ENCODE peak calls at places on chromosomes 12 and 14, in ten cellular contexts. A is prostate gland; Q is A549; N is CD8-positive, alpha-beta T cell; J is MM.1S; I is cardiac fibroblast; Z is ovary; Y is bronchial epithelial cell; V is H1; D is hepatocyte. P is an unnamed sample.

GRCh38 chr14:95056476-95056875 is 100.9 kb downstream of the DICER1 start:
- DNase-seq in N (no peak), J (no peak), D (no peak), Q (no peak), I (no peak), A (peak; percentile 47), Z (no peak), V (no peak), Y (no peak), P (no peak)

GRCh38 chr14:93977790-93978581 is 1.6 kb upstream of the ASB2 start:
- DNase-seq in Z (no peak), J (peak; percentile 88), A (no peak), N (peak; percentile 81), D (no peak), Q (no peak), Y (no peak), V (no peak), I (no peak), P (no peak)

GRCh38 chr12:1890810-1891209 is 27.6 kb downstream of the CACNA2D4 start:
- DNase-seq in A (no peak), I (no peak), Z (no peak), N (no peak), Y (no peak), Q (no peak), V (no peak), D (no peak), J (no peak), P (no peak)

GRCh38 chr12:3656946-3657622 is 95.8 kb downstream of the CRACR2A start:
- DNase-seq in Z (no peak), D (no peak), Q (no peak), A (no peak), I (no peak), Y (no peak), N (no peak), J (no peak), V (no peak), P (no peak)

GRCh38 chr14:49972199-49972671 is 79.4 kb downstream of the ARF6 start:
- DNase-seq in V (no peak), J (peak; percentile 6), I (peak; percentile 69), D (no peak), Z (no peak), Q (peak; percentile 66), N (no peak), Y (peak; percentile 84), A (peak; percentile 41), P (no peak)

GRCh38 chr12:111942557-111942956 is 70.4 kb downstream of the TMEM116 start:
- DNase-seq in I (peak; percentile 81), V (no peak), N (no peak), A (no peak), Y (peak; percentile 86), J (no peak), Q (peak; percentile 67), D (peak; percentile 10), Z (no peak), P (no peak)

GRCh38 chr12:91224411-91224810 is 41.8 kb upstream of the DCN start:
- DNase-seq in J (no peak), V (no peak), N (no peak), Q (no peak), D (no peak), Z (no peak), A (no peak), I (no peak), Y (no peak), P (no peak)

GRCh38 chr12:72297666-72298065 is 25.5 kb downstream of the TRHDE start:
- DNase-seq in Y (no peak), N (no peak), V (no peak), Q (no peak), D (no peak), Z (no peak), A (no peak), J (no peak), I (no peak), P (no peak)

GRCh38 chr12:2179953-2180736 is 127.4 kb downstream of the CACNA1C start:
- DNase-seq in I (peak; percentile 96), A (peak; percentile 18), V (no peak), Y (peak; percentile 50), J (no peak), Z (peak; percentile 73), N (no peak), Q (peak; percentile 12), D (peak; percentile 59), P (no peak)

GRCh38 chr14:44712095-44712822 is 205.2 kb upstream of the FSCB start:
- DNase-seq in J (no peak), D (no peak), Q (no peak), Y (no peak), I (no peak), Z (no peak), V (no peak), A (no peak), N (no peak), P (no peak)

GRCh38 chr14:91985008-91985407 is 37.5 kb upstream of the FBLN5 start:
- DNase-seq in A (no peak), V (no peak), Q (no peak), Y (peak; percentile 46), N (no peak), J (no peak), Z (no peak), D (no peak), I (peak; percentile 43), P (no peak)

GRCh38 chr12:55932546-55932919 is 1.6 kb downstream of the DGKA start:
- DNase-seq in Z (no peak), V (no peak), N (peak; percentile 69), Y (peak; percentile 60), I (peak; percentile 63), D (no peak), A (no peak), Q (peak; percentile 32), J (no peak), P (no peak)

GRCh38 chr12:106594447-106594846 is 11.6 kb downstream of the RFX4 start:
- DNase-seq in Y (no peak), A (no peak), D (no peak), J (no peak), Q (no peak), V (no peak), N (no peak), Z (no peak), I (no peak), P (no peak)

GRCh38 chr12:109771746-109772621 is 58.4 kb downstream of the FAM222A start:
- DNase-seq in D (peak; percentile 5), Z (no peak), I (no peak), J (no peak), A (no peak), N (no peak), V (peak; percentile 47), Q (no peak), Y (no peak), P (no peak)

GRCh38 chr12:109775172-109775881 is 57.9 kb downstream of the TRPV4 start:
- DNase-seq in V (peak; percentile 91), I (peak; percentile 73), J (peak; percentile 57), D (peak; percentile 86), Y (peak; percentile 42), N (peak; percentile 82), Z (peak; percentile 85), Q (peak; percentile 70), A (peak; percentile 64), P (peak; percentile 54)

GRCh38 chr12:109770861-109771670 is 57.4 kb downstream of the FAM222A start:
- DNase-seq in N (no peak), D (peak; percentile 1), Y (no peak), Q (no peak), V (no peak), J (no peak), I (no peak), Z (no peak), A (no peak), P (no peak)

GRCh38 chr12:109772622-109773321 is 59.1 kb downstream of the FAM222A start:
- DNase-seq in A (no peak), I (no peak), Q (no peak), N (no peak), V (no peak), D (peak; percentile 3), Z (no peak), J (no peak), Y (no peak), P (no peak)

GRCh38 chr12:109773384-109774011 is 59.7 kb downstream of the TRPV4 start:
- DNase-seq in Z (peak; percentile 54), A (no peak), J (peak; percentile 34), Q (no peak), I (no peak), N (no peak), V (no peak), Y (peak; percentile 82), D (no peak), P (no peak)
- H3K4me3 ChIP-seq in Z (no peak overlapping the region), A (no peak overlapping the region), J (peak overlapping the region; percentile 60), Q (no peak overlapping the region), I (no peak overlapping the region), N (no peak overlapping the region), V (no peak overlapping the region), Y (no peak overlapping the region), D (no peak overlapping the region), P (no peak overlapping the region)

DNA sequence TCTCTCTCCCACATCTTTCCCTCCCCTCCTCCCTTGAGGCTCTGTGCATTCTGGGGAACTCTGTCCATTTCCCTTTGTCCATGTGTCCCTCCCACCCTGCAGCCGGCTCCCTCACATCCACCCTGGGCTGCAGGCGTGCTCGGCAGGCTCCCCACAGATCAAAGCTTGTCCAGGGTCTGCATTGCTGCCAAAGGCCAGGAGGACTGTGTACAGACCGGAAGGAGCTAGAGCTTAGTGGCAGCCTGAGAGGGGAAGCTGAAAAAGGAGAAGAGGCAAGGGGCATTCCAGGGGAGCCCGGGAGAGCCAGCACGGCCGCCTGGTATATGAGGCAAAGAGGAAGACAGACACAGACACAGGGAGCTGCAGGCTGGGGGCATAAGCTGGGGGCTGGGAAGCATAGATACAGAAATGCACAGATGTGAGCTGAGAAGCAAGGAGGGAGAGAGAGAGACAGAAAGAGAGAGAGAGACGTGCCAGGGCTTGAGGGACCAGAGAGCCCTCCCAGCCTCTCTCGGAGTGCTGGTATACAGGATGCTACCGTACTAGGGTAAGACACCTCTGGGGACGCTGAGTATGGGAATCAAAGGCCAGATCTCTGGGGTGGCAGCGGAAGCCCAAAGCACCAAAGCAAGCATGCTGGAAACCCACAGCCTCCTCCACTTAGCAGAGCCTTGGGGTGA is 3.3 kb downstream of the CD4 start:
- DNase-seq in N (peak; percentile 70), J (no peak), Z (no peak), Q (no peak), V (no peak), A (no peak), D (no peak), Y (no peak), I (peak; percentile 23), P (no peak)
- H3K4me3 ChIP-seq in N (peak overlapping the region; percentile 25), J (no peak overlapping the region), Z (no peak overlapping the region), Q (no peak overlapping the region), V (no peak overlapping the region), A (no peak overlapping the region), D (no peak overlapping the region), Y (no peak overlapping the region), I (no peak overlapping the region), P (no peak overlapping the region)

GRCh38 chr12:27973487-27973890 is 956 bp upstream of the PTHLH start:
- DNase-seq in J (no peak), D (no peak), A (no peak), Z (no peak), Q (peak; percentile 47), I (no peak), N (no peak), V (no peak), Y (peak; percentile 90), P (no peak)
- H3K4me3 ChIP-seq in J (no peak overlapping the region), D (no peak overlapping the region), A (no peak overlapping the region), Z (no peak overlapping the region), Q (no peak overlapping the region), I (no peak overlapping the region), N (no peak overlapping the region), V (no peak overlapping the region), Y (no peak overlapping the region), P (no peak overlapping the region)

DNA sequence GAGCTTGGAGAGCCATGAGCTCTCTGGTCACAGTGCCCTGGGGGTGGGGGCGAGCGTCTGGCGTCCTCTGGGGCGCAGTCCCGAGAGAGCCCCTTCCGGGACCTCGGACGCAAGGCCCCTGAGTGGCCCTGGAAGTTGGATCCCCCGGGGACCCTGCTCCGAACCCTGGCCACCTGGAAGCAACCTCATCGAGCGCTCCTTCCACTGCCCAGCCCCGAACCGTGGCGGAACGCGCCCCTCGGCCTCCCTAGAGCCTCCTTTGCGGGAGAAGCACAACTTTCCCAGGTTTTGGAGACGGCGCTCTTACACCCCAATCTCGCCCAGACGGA is 1.2 kb downstream of the NOS1 start:
- DNase-seq in D (no peak), N (no peak), V (peak; percentile 79), A (no peak), J (no peak), Y (no peak), I (no peak), Q (no peak), Z (no peak), P (no peak)
- H3K4me3 ChIP-seq in D (no peak overlapping the region), N (no peak overlapping the region), V (peak overlapping the region; percentile 71), A (peak overlapping the region; percentile 30), J (no peak overlapping the region), Y (no peak overlapping the region), I (no peak overlapping the region), Q (peak overlapping the region; percentile 66), Z (no peak overlapping the region), P (peak overlapping the region; percentile 98)